ENCODE peak calls at places on chromosomes 5 and 9, in four cellular contexts. O, M, W and P are unnamed samples.

GRCh38 chr9:111925017-111925770 is 28.6 kb downstream of the UGCG start:
- ATAC-seq in O (no peak), M (no peak), W (no peak), P (no peak)

GRCh38 chr9:88503845-88504764 is 30.9 kb upstream of the NXNL2 start:
- ATAC-seq in O (no peak), M (no peak), W (no peak), P (no peak)

GRCh38 chr5:116787570-116787969 is 212.9 kb upstream of the SEMA6A start:
- ATAC-seq in O (no peak), M (no peak), W (no peak), P (no peak)

GRCh38 chr5:149526855-149527590 is 24.2 kb downstream of the CSNK1A1 start:
- ATAC-seq in O (no peak), M (peak; percentile 33), W (peak; percentile 42), P (no peak)

GRCh38 chr5:98796197-98796972 is 22.9 kb downstream of the RGMB start:
- ATAC-seq in O (no peak), M (peak; percentile 52), W (peak; percentile 74), P (peak; percentile 55)

GRCh38 chr5:6849569-6849968 is 136.3 kb downstream of the TENT4A start:
- ATAC-seq in O (no peak), M (no peak), W (no peak), P (no peak)

GRCh38 chr9:114281421-114282103 is 41.3 kb upstream of the ORM1 start:
- ATAC-seq in O (no peak), M (peak; percentile 45), W (peak; percentile 81), P (no peak)

GRCh38 chr9:16485575-16486321 is 384.7 kb downstream of the BNC2 start:
- ATAC-seq in O (no peak), M (no peak), W (no peak), P (no peak)

GRCh38 chr5:36079200-36079761 is 12.6 kb upstream of the UGT3A2 start:
- ATAC-seq in O (peak; percentile 90), M (peak; percentile 44), W (peak; percentile 39), P (peak; percentile 25)